ENCODE peak calls at places on chromosomes 12 and 14, in five cellular contexts. N, G, A, K and Q are unnamed samples.

GRCh38 chr14:53620325-53620716 is 336.3 kb downstream of the BMP4 start:
- DNase-seq in N (no peak), G (no peak), A (no peak), K (no peak), Q (no peak)

GRCh38 chr12:6936642-6937480 is 6.8 kb upstream of the RNU7-1 start:
- DNase-seq in N (no peak), G (peak; percentile 56), A (no peak), K (no peak), Q (no peak)

GRCh38 chr12:122080149-122081107 is 1.9 kb downstream of the MLXIP start:
- DNase-seq in N (peak; percentile 78), G (peak; percentile 79), A (peak; percentile 85), K (peak; percentile 53), Q (peak; percentile 76)

GRCh38 chr12:115470977-115471376 is 787.0 kb upstream of the TBX3 start:
- DNase-seq in N (no peak), G (no peak), A (no peak), K (no peak), Q (no peak)

GRCh38 chr12:30357712-30358111 is 338.0 kb downstream of the IPO8 start:
- DNase-seq in N (no peak), G (no peak), A (no peak), K (no peak), Q (no peak)

GRCh38 chr14:24232121-24232644 is at the start of gene NEDD8:
- DNase-seq in N (peak; percentile 91), G (peak; percentile 95), A (peak; percentile 96), K (peak; percentile 93), Q (peak; percentile 94)

GRCh38 chr14:60014402-60014801 is 77.3 kb upstream of the PCNX4 start:
- DNase-seq in N (no peak), G (no peak), A (no peak), K (no peak), Q (no peak)

GRCh38 chr12:62720661-62721330 is 214.2 kb downstream of the PPM1H start:
- DNase-seq in N (peak; percentile 67), G (no peak), A (no peak), K (no peak), Q (no peak)

GRCh38 chr12:20305470-20305869 is 62.9 kb upstream of the PDE3A start:
- DNase-seq in N (no peak), G (no peak), A (no peak), K (no peak), Q (no peak)

GRCh38 chr12:99436584-99436983 is 211.0 kb upstream of the GARIN6 start:
- DNase-seq in N (no peak), G (no peak), A (no peak), K (no peak), Q (no peak)

GRCh38 chr14:51534623-51535022 is 117.1 kb upstream of the FRMD6 start:
- DNase-seq in N (no peak), G (no peak), A (no peak), K (no peak), Q (no peak)

GRCh38 chr12:43848786-43849185 is 12.9 kb downstream of the TMEM117 start:
- DNase-seq in N (no peak), G (no peak), A (no peak), K (no peak), Q (no peak)

GRCh38 chr12:69065804-69066203 is 132.8 kb upstream of the CPM start:
- DNase-seq in N (no peak), G (no peak), A (no peak), K (no peak), Q (no peak)

GRCh38 chr14:66974397-66975025 is 214.7 kb upstream of the GARIN2 start:
- DNase-seq in N (no peak), G (no peak), A (no peak), K (no peak), Q (no peak)

GRCh38 chr12:47814539-47815170 is 5.0 kb downstream of the HDAC7 start:
- DNase-seq in N (no peak), G (no peak), A (no peak), K (no peak), Q (no peak)

GRCh38 chr12:75859868-75860267 is 171.7 kb downstream of the PHLDA1 start:
- DNase-seq in N (no peak), G (no peak), A (no peak), K (no peak), Q (no peak)

GRCh38 chr12:67082221-67082620 is 186.9 kb upstream of the CAND1 start:
- DNase-seq in N (no peak), G (no peak), A (no peak), K (no peak), Q (no peak)

GRCh38 chr12:29088611-29089219 is 60.4 kb upstream of the FAR2 start:
- DNase-seq in N (no peak), G (no peak), A (no peak), K (no peak), Q (no peak)

GRCh38 chr14:101948666-101949205 is 15.6 kb upstream of the DYNC1H1 start:
- DNase-seq in N (no peak), G (no peak), A (no peak), K (no peak), Q (no peak)

GRCh38 chr14:92586001-92586947 is 72.7 kb downstream of the RIN3 start:
- DNase-seq in N (no peak), G (no peak), A (peak; percentile 79), K (no peak), Q (no peak)

GRCh38 chr14:80974338-80975078 is 19.1 kb downstream of the TSHR start:
- DNase-seq in N (no peak), G (no peak), A (no peak), K (no peak), Q (no peak)

GRCh38 chr14:80979951-80980350 is 24.5 kb downstream of the TSHR start:
- DNase-seq in N (no peak), G (no peak), A (no peak), K (no peak), Q (no peak)

GRCh38 chr14:80978403-80978802 is 23.0 kb downstream of the TSHR start:
- DNase-seq in N (no peak), G (no peak), A (no peak), K (no peak), Q (no peak)

GRCh38 chr14:80973918-80974317 is 18.5 kb downstream of the TSHR start:
- DNase-seq in N (no peak), G (no peak), A (peak; percentile 20), K (no peak), Q (no peak)

GRCh38 chr14:80977103-80977728 is 21.8 kb downstream of the TSHR start:
- DNase-seq in N (no peak), G (no peak), A (no peak), K (no peak), Q (no peak)
- TF ChIP-seq CTCF in N (no peak), G (no peak), A (no peak), K (no peak), Q (no peak)

DNA sequence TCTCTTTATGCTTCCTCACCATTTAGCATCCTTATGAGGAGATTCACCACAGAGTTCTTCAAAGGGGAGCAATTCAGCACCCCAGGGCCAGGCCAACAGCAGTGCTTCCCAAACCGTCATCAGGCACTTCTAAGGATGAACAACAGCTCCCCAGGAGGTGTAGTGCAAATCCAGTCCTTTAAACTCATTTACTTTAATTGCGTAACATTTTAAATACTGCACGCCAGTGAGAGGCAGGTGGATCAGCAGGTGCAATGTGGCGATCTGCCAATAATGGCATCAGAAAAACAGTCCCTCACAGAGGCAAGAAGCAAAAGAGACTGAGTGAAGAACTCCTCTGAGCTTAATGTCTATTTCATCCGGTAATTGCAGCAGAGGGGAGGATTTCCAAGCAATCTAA is 770.9 kb upstream of the FOXG1 start:
- DNase-seq in N (no peak), G (no peak), A (no peak), K (no peak), Q (no peak)
- H3K4me1 ChIP-seq in N (no peaks in the 10 kb centered on the region), G (no peaks in the 10 kb centered on the region), A (no peaks in the 10 kb centered on the region), K (no peaks in the 10 kb centered on the region), Q (no peaks in the 10 kb centered on the region)

DNA sequence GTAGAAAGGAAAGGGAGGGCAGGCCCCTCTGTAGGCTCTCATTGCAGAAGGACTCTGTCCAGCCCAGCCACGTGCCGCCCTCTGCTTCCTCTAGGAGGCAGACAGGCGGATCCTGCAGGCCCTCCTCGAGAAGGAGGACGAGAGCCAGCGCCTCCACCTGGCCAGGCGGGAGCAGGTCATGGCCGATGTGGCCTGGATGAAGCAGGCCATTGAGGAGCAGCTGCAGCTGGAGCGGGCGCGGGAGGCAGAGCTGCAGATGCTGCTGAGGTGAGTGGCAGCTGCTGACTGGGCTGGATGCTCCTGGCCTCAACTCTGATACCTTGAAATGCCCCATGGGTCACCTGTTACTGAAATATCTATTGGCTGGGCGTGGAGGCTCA is 10.9 kb downstream of the TCHP start:
- DNase-seq in N (no peak), G (no peak), A (no peak), K (no peak), Q (no peak)
- TF ChIP-seq CTCF in N (no peak), G (no peak), A (no peak), K (no peak), Q (no peak)

GRCh38 chr12:28027947-28028724 is 55.6 kb upstream of the PTHLH start:
- DNase-seq in N (no peak), G (no peak), A (no peak), K (no peak), Q (no peak)
- H3K4me1 ChIP-seq in N (no peaks in the 10 kb centered on the region), G (no peaks in the 10 kb centered on the region), A (no peaks in the 10 kb centered on the region), K (no peaks in the 10 kb centered on the region), Q (no peaks in the 10 kb centered on the region)

DNA sequence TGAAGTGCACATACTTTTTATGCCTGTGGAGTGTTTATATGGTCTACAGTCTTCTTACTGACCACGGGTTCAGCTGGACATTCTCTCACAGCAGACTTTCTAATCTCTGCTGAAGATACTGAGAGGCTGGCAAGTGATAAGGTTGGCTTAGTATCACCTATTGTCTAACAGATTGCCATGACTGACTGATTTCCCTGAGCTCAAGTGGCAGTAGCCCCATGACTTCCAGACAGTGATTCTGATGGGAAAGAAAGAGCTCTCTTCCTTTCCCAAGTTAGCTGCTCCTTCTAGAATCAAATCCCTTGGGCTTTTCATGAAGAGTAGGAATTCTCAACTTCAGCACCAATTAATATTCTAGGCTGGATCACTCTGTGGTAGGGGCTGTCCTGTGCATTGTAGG is 141.4 kb downstream of the ANO4 start:
- DNase-seq in N (no peak), G (no peak), A (no peak), K (no peak), Q (no peak)
- TF ChIP-seq CTCF in N (no peak), G (no peak), A (no peak), K (no peak), Q (no peak)